ENCODE peak calls at places on chromosome 4, in six cellular contexts. U, O, A, M, X and W are unnamed samples.

GRCh38 chr4:170025523-170026252 is 507 bp downstream of the MFAP3L start:
- DNase-seq in U (no peak), O (peak; percentile 53), A (peak; percentile 30), M (no peak), X (peak; percentile 54), W (no peak)

GRCh38 chr4:55311792-55312490 is 34.1 kb upstream of the SRD5A3 start:
- DNase-seq in U (no peak), O (no peak), A (no peak), M (no peak), X (peak; percentile 45), W (no peak)

GRCh38 chr4:70530997-70531396 is 12.6 kb downstream of the AMTN start:
- DNase-seq in U (no peak), O (no peak), A (no peak), M (no peak), X (no peak), W (no peak)

GRCh38 chr4:159284733-159285132 is 181.9 kb downstream of the RAPGEF2 start:
- DNase-seq in U (no peak), O (no peak), A (no peak), M (no peak), X (no peak), W (no peak)

GRCh38 chr4:13092702-13093101 is 391.4 kb downstream of the RAB28 start:
- DNase-seq in U (no peak), O (no peak), A (no peak), M (no peak), X (no peak), W (no peak)

GRCh38 chr4:76457885-76458284 is 22.9 kb downstream of the SHROOM3 start:
- DNase-seq in U (no peak), O (peak; percentile 27), A (no peak), M (no peak), X (no peak), W (no peak)

GRCh38 chr4:94889961-94890360 is 132.2 kb downstream of the BMPR1B start:
- DNase-seq in U (no peak), O (no peak), A (no peak), M (peak; percentile 73), X (no peak), W (no peak)

GRCh38 chr4:87978656-87979055 is 3.1 kb downstream of the SPP1 start:
- DNase-seq in U (no peak), O (no peak), A (no peak), M (peak; percentile 62), X (no peak), W (no peak)

GRCh38 chr4:83552085-83552484 is 16.2 kb downstream of the GPAT3 start:
- DNase-seq in U (no peak), O (no peak), A (no peak), M (no peak), X (no peak), W (no peak)

GRCh38 chr4:157992038-157992706 is 180.7 kb downstream of the GASK1B start:
- DNase-seq in U (peak; percentile 30), O (no peak), A (peak; percentile 70), M (peak; percentile 77), X (no peak), W (no peak)

GRCh38 chr4:97103252-97103651 is 1040.0 kb downstream of the STPG2 start:
- DNase-seq in U (no peak), O (no peak), A (no peak), M (no peak), X (no peak), W (no peak)

GRCh38 chr4:589219-589963 is 13.3 kb upstream of the TMEM271 start:
- DNase-seq in U (no peak), O (no peak), A (no peak), M (no peak), X (no peak), W (no peak)

GRCh38 chr4:588351-588849 is 12.3 kb upstream of the TMEM271 start:
- DNase-seq in U (no peak), O (no peak), A (no peak), M (no peak), X (no peak), W (no peak)

GRCh38 chr4:590313-590841 is 14.3 kb upstream of the TMEM271 start:
- DNase-seq in U (no peak), O (no peak), A (no peak), M (no peak), X (no peak), W (no peak)

GRCh38 chr4:587671-588350 is 11.7 kb upstream of the TMEM271 start:
- DNase-seq in U (no peak), O (no peak), A (no peak), M (no peak), X (no peak), W (no peak)

DNA sequence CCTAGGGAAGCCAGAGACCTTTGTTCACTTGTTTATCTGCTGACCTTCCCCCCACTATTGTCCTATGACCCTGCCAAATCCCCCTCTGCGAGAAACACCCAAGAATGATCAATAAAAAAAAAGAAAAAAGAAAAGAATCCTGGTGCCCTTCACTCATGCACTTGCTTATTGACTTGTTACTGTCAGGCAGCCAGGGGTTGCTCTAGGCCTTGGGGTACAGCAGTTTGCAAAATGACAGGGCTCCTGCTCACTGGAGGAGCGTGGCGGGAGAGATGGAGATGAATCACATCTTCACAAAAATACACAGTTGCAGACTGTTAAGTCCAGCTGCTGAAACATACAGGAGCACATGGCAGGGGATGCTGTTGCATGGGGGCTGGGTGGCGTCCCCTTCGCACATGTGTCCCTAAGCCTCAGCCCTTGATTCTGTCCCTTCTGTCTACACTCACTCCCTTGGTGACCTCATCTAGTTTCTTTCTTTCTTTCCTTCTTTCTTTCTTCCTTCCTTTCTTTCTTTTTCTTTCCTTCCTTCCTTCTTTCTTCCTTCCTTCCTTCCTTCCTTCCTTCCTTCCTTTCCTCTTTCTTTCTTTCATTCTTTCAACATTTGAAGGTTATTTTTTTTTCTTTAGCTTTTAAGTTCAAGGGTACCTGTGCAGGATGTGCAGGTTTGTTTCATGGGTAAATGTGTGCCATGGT is 16.9 kb upstream of the TMEM271 start:
- DNase-seq in U (no peak), O (no peak), A (no peak), M (no peak), X (no peak), W (no peak)
- H3K36me3 ChIP-seq in U (no peaks in the 10 kb centered on the region), O (no peaks in the 10 kb centered on the region), A (no peaks in the 10 kb centered on the region), M (no peaks in the 10 kb centered on the region), X (no peaks in the 10 kb centered on the region), W (no peaks in the 10 kb centered on the region)

GRCh38 chr4:6058531-6059374 is 40.5 kb upstream of the C4orf50 start:
- DNase-seq in U (no peak), O (no peak), A (no peak), M (no peak), X (no peak), W (no peak)
- H3K9me3 ChIP-seq in U (no peaks in the 10 kb centered on the region), O (no peaks in the 10 kb centered on the region), A (no peaks in the 10 kb centered on the region), M (peaks cover 54% of the 10 kb centered on the region), X (peaks cover 38% of the 10 kb centered on the region), W (peaks cover 13% of the 10 kb centered on the region)

DNA sequence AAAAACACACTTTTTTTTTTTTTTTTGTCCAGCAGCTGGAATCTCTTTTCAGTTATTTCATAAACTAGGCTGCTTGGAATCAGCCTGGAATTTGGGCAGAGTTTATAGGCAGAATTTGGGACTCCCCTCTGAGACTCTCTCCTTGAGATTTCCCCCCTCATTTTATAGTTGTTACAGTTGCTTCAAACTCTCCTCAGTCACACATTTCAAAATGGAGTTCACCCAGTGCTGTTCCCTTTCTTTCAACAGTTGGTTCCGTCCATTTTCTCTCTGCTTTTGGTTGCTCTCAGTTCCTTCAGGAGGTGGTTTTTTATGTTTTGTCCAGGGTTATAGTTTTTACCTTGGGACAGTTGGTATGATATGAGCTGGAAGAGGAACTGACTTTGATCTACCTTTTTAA is 27.5 kb downstream of the NSD2 start:
- DNase-seq in U (no peak), O (no peak), A (no peak), M (no peak), X (no peak), W (no peak)
- H3K36me3 ChIP-seq in U (no peaks in the 10 kb centered on the region), O (peaks cover 8% of the 10 kb centered on the region), A (peaks cover 11% of the 10 kb centered on the region), M (peaks cover 10% of the 10 kb centered on the region), X (peaks cover 24% of the 10 kb centered on the region), W (peaks cover 16% of the 10 kb centered on the region)

DNA sequence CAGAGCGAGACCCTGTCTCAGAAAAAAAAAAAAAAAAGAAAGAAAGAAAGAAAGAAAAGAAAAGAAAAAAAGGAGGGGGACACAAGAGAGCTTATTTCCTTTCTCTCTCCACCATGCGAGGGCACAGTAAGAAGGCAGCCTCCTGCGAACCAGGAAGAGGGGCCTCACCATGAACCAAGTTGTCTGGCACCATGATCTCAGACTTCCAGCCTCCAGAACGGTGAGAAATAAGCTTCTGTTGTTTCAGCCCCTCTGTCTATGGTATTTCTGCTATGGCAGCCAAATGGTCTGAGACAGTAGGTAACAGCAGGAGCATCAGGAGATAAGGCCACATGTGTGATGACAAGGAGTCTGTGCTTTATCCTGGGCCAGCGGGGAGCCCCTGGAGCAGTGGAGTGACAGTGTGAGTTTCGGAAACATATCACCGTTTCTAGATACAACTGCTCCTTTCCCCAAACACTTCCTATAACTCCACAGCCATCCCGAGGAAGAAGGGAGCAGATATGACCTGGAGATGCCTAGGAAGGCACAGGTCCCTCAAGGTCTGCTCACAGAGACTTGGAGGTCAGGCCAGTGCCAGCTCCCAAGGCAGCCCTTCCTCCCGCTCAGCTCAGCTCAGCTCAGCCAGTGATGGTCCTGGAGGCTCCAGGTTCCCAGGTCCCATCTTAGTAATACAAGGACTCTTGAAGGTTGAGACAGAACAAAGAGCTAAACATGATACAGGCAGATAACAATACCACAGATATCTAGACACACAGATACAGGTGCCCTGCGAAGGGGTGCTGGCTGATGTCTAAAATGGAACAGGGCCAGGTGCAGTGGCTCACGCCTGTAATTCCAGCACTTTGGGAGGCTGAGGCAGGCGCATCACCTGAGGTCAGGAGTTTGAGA is 17.7 kb downstream of the JAKMIP1 start:
- DNase-seq in U (no peak), O (no peak), A (no peak), M (no peak), X (no peak), W (no peak)
- H3K9me3 ChIP-seq in U (no peaks in the 10 kb centered on the region), O (no peaks in the 10 kb centered on the region), A (no peaks in the 10 kb centered on the region), M (peaks cover 3% of the 10 kb centered on the region), X (peaks cover 3% of the 10 kb centered on the region), W (peaks cover 43% of the 10 kb centered on the region)

DNA sequence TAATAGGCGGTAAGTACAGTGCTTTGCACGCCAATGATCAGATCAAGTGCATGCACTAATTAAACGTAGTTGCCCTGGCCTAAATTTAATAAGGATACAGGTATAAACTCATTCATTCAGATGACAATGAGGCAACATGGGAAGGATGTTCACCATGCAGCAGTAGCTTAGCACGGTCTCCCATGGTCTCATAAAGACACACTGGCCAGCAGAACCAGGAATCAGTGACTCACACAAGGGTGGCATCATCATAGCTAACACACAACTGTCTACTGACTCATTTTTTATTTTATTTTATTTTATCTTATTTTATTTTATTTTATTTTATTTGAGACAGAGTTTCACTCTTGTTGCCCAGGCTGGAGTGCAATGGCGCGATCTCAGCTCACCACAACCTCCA is 42.7 kb downstream of the TMEM156 start:
- DNase-seq in U (no peak), O (no peak), A (no peak), M (peak; percentile 65), X (no peak), W (no peak)
- H3K36me3 ChIP-seq in U (no peaks in the 10 kb centered on the region), O (no peaks in the 10 kb centered on the region), A (no peaks in the 10 kb centered on the region), M (no peaks in the 10 kb centered on the region), X (no peaks in the 10 kb centered on the region), W (no peaks in the 10 kb centered on the region)

DNA sequence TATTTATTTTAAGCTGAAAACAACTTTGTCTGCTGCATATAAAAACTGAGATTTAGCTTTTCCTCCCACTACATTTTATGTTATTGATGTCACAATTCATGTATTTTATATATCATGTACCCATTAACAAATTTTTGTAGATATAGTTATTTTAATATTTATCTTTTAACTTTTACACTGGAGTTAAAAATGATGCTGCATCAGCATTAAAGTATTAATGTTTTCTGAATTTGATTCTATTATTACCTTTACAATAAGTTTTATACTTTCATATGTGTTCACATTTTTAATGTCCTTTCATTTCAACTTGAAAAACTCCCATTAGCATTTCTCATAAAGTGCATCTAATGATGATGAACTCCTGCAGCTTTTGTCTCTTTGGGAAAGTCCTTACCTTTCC is 72.2 kb downstream of the CWH43 start:
- DNase-seq in U (no peak), O (no peak), A (no peak), M (no peak), X (no peak), W (no peak)
- H3K9me3 ChIP-seq in U (no peaks in the 10 kb centered on the region), O (no peaks in the 10 kb centered on the region), A (no peaks in the 10 kb centered on the region), M (peaks cover 6% of the 10 kb centered on the region), X (peaks cover 14% of the 10 kb centered on the region), W (peaks cover 47% of the 10 kb centered on the region)